ENCODE peak calls at places on chromosomes 11 and 22, in five cellular contexts. Z is AML-193, Q is IMR-90, Y is fibroblast of villous mesenchyme, R is NCI-H1105 treated with DMSO at 0.1 percent for 48 hours. S is an unnamed sample.

GRCh38 chr11:82756765-82757650 is 23.3 kb upstream of the FAM181B start:
- DNase-seq in Q (no peak), R (no peak), Z (no peak), Y (no peak), S (no peak)

GRCh38 chr22:37563153-37564081 is 3.1 kb downstream of the CDC42EP1 start:
- DNase-seq in Y (peak; percentile 91), Q (peak; percentile 97), Z (no peak), R (no peak), S (peak; percentile 99)

GRCh38 chr22:35542157-35542971 is 1.7 kb downstream of the RASD2 start:
- DNase-seq in Q (no peak), R (no peak), Z (no peak), Y (no peak), S (no peak)

GRCh38 chr11:111347723-111348115 is 31.4 kb downstream of the POU2AF1 start:
- DNase-seq in Q (peak; percentile 28), Z (no peak), Y (peak; percentile 22), R (no peak), S (peak; percentile 15)

GRCh38 chr22:35431483-35432205 is 31.7 kb downstream of the MCM5 start:
- DNase-seq in Y (no peak), Z (no peak), R (no peak), Q (no peak), S (no peak)

GRCh38 chr22:47406896-47407295 is 644.4 kb downstream of the TBC1D22A start:
- DNase-seq in Q (no peak), Y (no peak), R (no peak), Z (no peak), S (no peak)

GRCh38 chr11:49405743-49406142 is 197.3 kb upstream of the FOLH1 start:
- DNase-seq in Q (no peak), Y (no peak), Z (no peak), R (no peak), S (no peak)

GRCh38 chr11:16969010-16970004 is 44.9 kb downstream of the PLEKHA7 start:
- DNase-seq in Q (no peak), Z (no peak), R (no peak), Y (peak; percentile 28), S (no peak)

GRCh38 chr22:27260087-27260730 is 541.3 kb downstream of the MN1 start:
- DNase-seq in R (peak; percentile 68), Q (no peak), Y (no peak), Z (no peak), S (no peak)

GRCh38 chr11:96299155-96299883 is 43.7 kb downstream of the MAML2 start:
- DNase-seq in Y (no peak), Q (no peak), Z (no peak), R (no peak), S (no peak)

GRCh38 chr22:44828193-44828592 is 75.8 kb downstream of the ARHGAP8 start:
- DNase-seq in Z (peak; percentile 1), Y (no peak), Q (no peak), R (no peak), S (no peak)

GRCh38 chr22:28594784-28595324 is 84.8 kb downstream of the TTC28 start:
- DNase-seq in Y (peak; percentile 78), Z (peak; percentile 68), Q (peak; percentile 77), R (peak; percentile 67), S (peak; percentile 73)

GRCh38 chr11:10770626-10771254 is 19.7 kb downstream of the CTR9 start:
- DNase-seq in Z (peak; percentile 14), Y (peak; percentile 48), Q (peak; percentile 55), R (peak; percentile 46), S (peak; percentile 54)

GRCh38 chr22:24926849-24927579 is 19.5 kb downstream of the LHFPL7 start:
- DNase-seq in Q (no peak), Y (peak; percentile 18), R (no peak), Z (no peak), S (peak; percentile 90)

GRCh38 chr11:23404225-23405160 is 544.2 kb upstream of the CCDC179 start:
- DNase-seq in Q (no peak), R (no peak), Y (no peak), Z (no peak), S (no peak)

GRCh38 chr11:121161349-121161917 is 60.4 kb downstream of the TECTA start:
- DNase-seq in Q (no peak), Y (no peak), R (no peak), Z (no peak), S (no peak)

GRCh38 chr11:10934293-10934850 is 76.5 kb upstream of the ZBED5 start:
- DNase-seq in Q (no peak), Z (no peak), R (no peak), Y (no peak), S (no peak)

GRCh38 chr11:123173040-123173855 is 21.8 kb downstream of the CLMP start:
- DNase-seq in Z (no peak), Y (peak; percentile 99), Q (peak; percentile 100), R (no peak), S (peak; percentile 98)